ENCODE peak calls at places on chromosomes 16 and 17, in ten cellular contexts. L is GM12878, T is transverse colon, C is upper lobe of left lung, P is stomach, E is HCT116, Z is GM23338, R is sigmoid colon, J is Panc1, H is K562. Y is an unnamed sample.

GRCh38 chr17:16512011-16512410 is 20.0 kb upstream of the LRRC75A start:
- DNase-seq in L (no peak), T (no peak), C (no peak), P (no peak), E (no peak), Z (peak; percentile 55), R (no peak), J (no peak), H (no peak), Y (no peak)

GRCh38 chr16:27455700-27456099 is 53.7 kb downstream of the IL21R start:
- DNase-seq in L (no peak), T (no peak), C (no peak), P (no peak), E (no peak), Z (no peak), R (no peak), J (no peak), H (peak; percentile 13), Y (no peak)

GRCh38 chr16:8924214-8924613 is 39.5 kb downstream of the USP7 start:
- DNase-seq in L (no peak), T (peak; percentile 76), C (no peak), P (peak; percentile 90), E (no peak), Z (no peak), R (no peak), J (no peak), H (no peak), Y (peak; percentile 60)

GRCh38 chr16:82470506-82471196 is 156.1 kb upstream of the CDH13 start:
- DNase-seq in L (no peak), T (peak; percentile 19), C (no peak), P (no peak), E (no peak), Z (no peak), R (no peak), J (no peak), H (no peak), Y (no peak)

GRCh38 chr16:48188449-48189102 is 32.8 kb upstream of the ABCC12 start:
- DNase-seq in L (peak; percentile 89), T (no peak), C (no peak), P (no peak), E (no peak), Z (no peak), R (no peak), J (no peak), H (no peak), Y (no peak)

GRCh38 chr17:65600518-65600917 is 39.1 kb upstream of the AXIN2 start:
- DNase-seq in L (no peak), T (no peak), C (no peak), P (no peak), E (no peak), Z (no peak), R (no peak), J (no peak), H (no peak), Y (no peak)

GRCh38 chr16:2206420-2206779 is 1.1 kb downstream of the MLST8 start:
- DNase-seq in L (no peak), T (no peak), C (peak; percentile 64), P (no peak), E (no peak), Z (no peak), R (no peak), J (no peak), H (no peak), Y (no peak)

GRCh38 chr17:31269597-31269996 is 27.4 kb downstream of the OMG start:
- DNase-seq in L (no peak), T (no peak), C (no peak), P (no peak), E (peak; percentile 32), Z (peak; percentile 79), R (no peak), J (peak; percentile 24), H (no peak), Y (no peak)

GRCh38 chr17:72336026-72336803 is 215.4 kb downstream of the SOX9 start:
- DNase-seq in L (no peak), T (no peak), C (no peak), P (no peak), E (no peak), Z (peak; percentile 49), R (no peak), J (no peak), H (no peak), Y (no peak)

GRCh38 chr17:56754523-56755208 is 79.1 kb downstream of the C17orf67 start:
- DNase-seq in L (no peak), T (no peak), C (peak; percentile 47), P (no peak), E (no peak), Z (peak; percentile 33), R (no peak), J (no peak), H (no peak), Y (no peak)

GRCh38 chr17:31686495-31686894 is 172.5 kb downstream of the COPRS start:
- DNase-seq in L (no peak), T (no peak), C (no peak), P (no peak), E (no peak), Z (no peak), R (no peak), J (no peak), H (no peak), Y (no peak)

GRCh38 chr17:48426019-48426418 is 4.0 kb downstream of the SKAP1 start:
- DNase-seq in L (no peak), T (no peak), C (no peak), P (no peak), E (no peak), Z (no peak), R (no peak), J (no peak), H (no peak), Y (no peak)
- H3K4me1 ChIP-seq in L (peaks cover 8% of the 10 kb centered on the region), T (peaks cover 9% of the 10 kb centered on the region), C (no peaks in the 10 kb centered on the region), P (peaks cover 18% of the 10 kb centered on the region), E (peaks cover 26% of the 10 kb centered on the region), Z (peaks cover 9% of the 10 kb centered on the region), R (peaks cover 8% of the 10 kb centered on the region), J (no peaks in the 10 kb centered on the region), H (no peaks in the 10 kb centered on the region), Y (no peaks in the 10 kb centered on the region)

DNA sequence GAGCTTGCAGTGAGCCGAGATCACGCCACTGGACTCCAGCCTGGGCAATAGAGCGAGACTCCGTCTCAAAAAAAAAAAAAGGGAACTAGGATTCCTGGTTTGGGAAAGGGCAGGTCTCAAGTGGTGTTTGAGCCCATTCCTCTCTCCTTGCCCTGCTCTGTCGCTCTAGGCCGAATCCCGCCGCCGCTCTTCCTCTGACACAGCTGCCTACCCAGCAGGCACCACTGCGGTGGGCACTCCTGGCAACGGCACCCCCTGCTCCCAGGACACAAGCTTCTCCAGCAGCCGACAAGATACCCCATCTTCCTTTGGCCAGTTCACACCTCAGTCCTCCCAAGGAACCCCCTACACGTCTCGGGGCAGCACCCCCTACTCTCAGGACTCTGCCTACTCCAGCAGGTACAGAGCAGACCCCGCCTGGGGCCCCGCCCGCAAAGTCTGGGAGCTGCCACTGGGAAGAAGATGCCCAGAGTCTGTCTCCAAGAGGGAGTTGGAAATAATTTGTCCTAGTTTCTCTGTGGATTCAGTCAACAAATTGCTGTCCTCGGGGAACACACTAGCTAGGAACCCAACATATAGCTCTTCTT is 6.5 kb downstream of the SETD1A start:
- DNase-seq in L (no peak), T (no peak), C (peak; percentile 67), P (no peak), E (no peak), Z (no peak), R (no peak), J (no peak), H (no peak), Y (no peak)
- TF ChIP-seq POLR2AphosphoS5 in L (no peak), T (no peak), C (no peak), P (no peak), E (no peak), Z (no peak), R (no peak), J (no peak), H (no peak), Y (no peak)

GRCh38 chr17:78794399-78794798 is 12.3 kb upstream of the CYTH1 start:
- DNase-seq in L (no peak), T (no peak), C (no peak), P (no peak), E (no peak), Z (no peak), R (no peak), J (no peak), H (no peak), Y (no peak)

GRCh38 chr17:78793415-78793814 is 11.3 kb upstream of the CYTH1 start:
- DNase-seq in L (no peak), T (no peak), C (no peak), P (no peak), E (no peak), Z (no peak), R (no peak), J (no peak), H (no peak), Y (no peak)

GRCh38 chr17:78790552-78790951 is 8.5 kb upstream of the CYTH1 start:
- DNase-seq in L (no peak), T (no peak), C (no peak), P (no peak), E (no peak), Z (no peak), R (no peak), J (no peak), H (no peak), Y (no peak)

GRCh38 chr17:78793968-78794367 is 11.9 kb upstream of the CYTH1 start:
- DNase-seq in L (no peak), T (no peak), C (no peak), P (no peak), E (no peak), Z (no peak), R (no peak), J (no peak), H (no peak), Y (no peak)

DNA sequence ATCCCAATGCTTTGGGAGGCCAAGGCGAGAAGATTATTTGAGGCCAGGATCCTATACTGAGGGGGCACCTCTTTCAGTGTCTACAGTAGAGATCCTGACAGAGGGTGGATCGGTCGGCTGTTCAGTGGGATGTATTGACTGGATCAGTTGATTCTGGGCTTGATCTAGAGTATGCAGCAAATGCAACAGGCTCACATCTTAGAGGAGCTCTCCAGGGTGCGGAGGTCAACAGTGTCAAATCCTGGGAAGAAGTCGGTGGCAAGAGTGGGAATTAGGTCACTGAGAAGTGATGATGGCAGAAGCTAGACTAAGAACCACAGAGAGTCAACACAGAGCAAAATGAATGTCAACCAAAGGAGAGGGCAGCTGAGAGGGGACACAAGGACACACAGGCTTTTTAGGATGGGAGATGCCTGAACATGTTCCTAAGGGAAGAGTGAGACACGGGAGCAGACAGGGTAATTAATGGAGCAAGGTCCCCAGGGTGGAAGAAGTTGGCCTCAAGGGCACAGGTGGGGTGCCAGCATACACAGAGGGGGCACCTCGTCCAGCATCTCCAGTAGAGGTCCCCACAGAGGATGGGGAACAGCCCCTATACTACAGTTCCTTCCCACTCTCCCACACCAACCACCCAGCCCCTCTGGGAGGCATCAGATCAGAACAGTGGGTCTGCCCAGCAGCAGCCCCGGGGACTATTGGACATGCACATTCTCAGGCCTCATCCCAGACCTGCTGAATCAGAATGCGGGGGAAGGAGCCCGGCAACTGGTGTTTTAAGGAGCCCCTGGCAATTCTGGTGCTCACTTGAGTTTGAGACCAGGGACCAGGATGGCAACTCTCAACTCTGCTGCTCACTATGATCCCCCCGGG is 10.0 kb upstream of the CYTH1 start:
- DNase-seq in L (no peak), T (no peak), C (no peak), P (no peak), E (no peak), Z (no peak), R (no peak), J (no peak), H (no peak), Y (no peak)
- H3K4me1 ChIP-seq in L (no peaks in the 10 kb centered on the region), T (peaks cover 31% of the 10 kb centered on the region), C (peaks cover 43% of the 10 kb centered on the region), P (peaks cover 65% of the 10 kb centered on the region), E (peaks cover 14% of the 10 kb centered on the region), Z (no peaks in the 10 kb centered on the region), R (peaks cover 23% of the 10 kb centered on the region), J (no peaks in the 10 kb centered on the region), H (peaks cover 5% of the 10 kb centered on the region), Y (peaks cover 12% of the 10 kb centered on the region)

GRCh38 chr17:44587339-44587738 is 30.1 kb downstream of the FZD2 start:
- DNase-seq in L (no peak), T (no peak), C (no peak), P (peak; percentile 51), E (peak; percentile 51), Z (no peak), R (no peak), J (no peak), H (peak; percentile 66), Y (no peak)
- TF ChIP-seq POLR2AphosphoS5 in L (no peak), T (no peak), C (peak; percentile 34), P (no peak), E (no peak), Z (no peak), R (no peak), J (peak; percentile 31), H (no peak), Y (no peak)

Y was measured in prostate gland.